ENCODE peak calls at places on chromosomes 16 and 17, in six cellular contexts. M, O, C, N, I and L are unnamed samples.
A peak's percentile ranks its signal among the peaks of the same experiment; 100 is the strongest.

GRCh38 chr17:28540231-28540630 is 12.2 kb downstream of the UNC119 start:
- DNase-seq in N (peak; percentile 21), C (no peak), M (no peak), I (no peak), O (no peak), L (no peak)

GRCh38 chr16:89072216-89073130 is 21.2 kb upstream of the ACSF3 start:
- DNase-seq in N (peak; percentile 95), C (no peak), M (no peak), O (no peak), I (no peak), L (no peak)

GRCh38 chr16:1536601-1537000 is 3.1 kb downstream of the TMEM204 start:
- DNase-seq in N (no peak), O (no peak), M (no peak), I (no peak), C (no peak), L (no peak)

GRCh38 chr16:2235234-2235651 is 1.0 kb upstream of the DNASE1L2 start:
- DNase-seq in O (no peak), I (no peak), N (peak; percentile 22), M (no peak), C (no peak), L (no peak)

GRCh38 chr16:23584186-23585076 is 11.7 kb downstream of the NDUFAB1 start:
- DNase-seq in O (no peak), C (peak; percentile 38), I (no peak), M (no peak), N (no peak), L (no peak)

GRCh38 chr16:1046271-1046955 is 26.1 kb upstream of the SSTR5 start:
- DNase-seq in N (no peak), O (no peak), I (no peak), M (no peak), C (no peak), L (no peak)

GRCh38 chr16:12120982-12121652 is 144.6 kb downstream of the SNX29 start:
- DNase-seq in O (no peak), I (no peak), N (no peak), C (no peak), M (no peak), L (no peak)

GRCh38 chr17:33968350-33969044 is 286.6 kb upstream of the CCL2 start:
- DNase-seq in N (no peak), C (no peak), O (no peak), I (peak; percentile 42), M (peak; percentile 83), L (no peak)

GRCh38 chr16:11670171-11671131 is 2.2 kb downstream of the SNN start:
- DNase-seq in I (no peak), N (no peak), M (peak; percentile 46), C (no peak), O (no peak), L (no peak)

GRCh38 chr16:8519179-8519578 is 71.1 kb downstream of the TMEM114 start:
- DNase-seq in O (no peak), I (no peak), C (no peak), M (no peak), N (no peak), L (no peak)

GRCh38 chr17:41692722-41693521 is 4.2 kb downstream of the EIF1 start:
- DNase-seq in N (no peak), C (peak; percentile 33), I (no peak), M (no peak), O (no peak), L (no peak)

GRCh38 chr17:77160877-77161530 is 20.2 kb downstream of the SEC14L1 start:
- DNase-seq in C (no peak), I (no peak), M (no peak), O (no peak), N (no peak), L (peak; percentile 49)

GRCh38 chr16:17467923-17468540 is 2.7 kb downstream of the XYLT1 start:
- DNase-seq in C (peak; percentile 69), I (peak; percentile 32), N (peak; percentile 80), O (peak; percentile 26), M (no peak), L (peak; percentile 33)

GRCh38 chr16:1788095-1788707 is 5.3 kb downstream of the IGFALS start:
- DNase-seq in C (no peak), I (no peak), M (no peak), N (no peak), O (no peak), L (no peak)

GRCh38 chr17:64385187-64386083 is 5.2 kb downstream of the PECAM1 start:
- DNase-seq in M (peak; percentile 66), I (peak; percentile 85), O (peak; percentile 53), C (peak; percentile 88), N (no peak), L (peak; percentile 96)

GRCh38 chr16:35751191-35751941 is 2292.0 kb downstream of the TP53TG3F start:
- DNase-seq in I (no peak), N (no peak), C (no peak), O (no peak), M (no peak), L (no peak)
- TF ChIP-seq SMC3 in I (no peak), N (no peak), C (no peak), O (no peak), M (no peak), L (no peak)

GRCh38 chr16:28195859-28196258 is 15.9 kb downstream of the XPO6 start:
- DNase-seq in I (no peak), C (no peak), O (no peak), M (no peak), N (no peak), L (no peak)

GRCh38 chr16:28191364-28191985 is 20.3 kb downstream of the XPO6 start:
- DNase-seq in M (no peak), N (no peak), O (no peak), C (no peak), I (no peak), L (no peak)

GRCh38 chr16:28196331-28196987 is 15.3 kb downstream of the XPO6 start:
- DNase-seq in O (no peak), N (no peak), I (no peak), M (no peak), C (no peak), L (no peak)

GRCh38 chr16:28193530-28194423 is 18.0 kb downstream of the XPO6 start:
- DNase-seq in N (no peak), C (peak; percentile 98), M (no peak), I (no peak), O (no peak), L (no peak)

GRCh38 chr16:28192811-28193529 is 18.8 kb downstream of the XPO6 start:
- DNase-seq in C (no peak), N (no peak), M (no peak), I (no peak), O (no peak), L (no peak)
- TF ChIP-seq SMC3 in C (no peak), N (no peak), M (peak; percentile 16), I (no peak), O (no peak), L (no peak)

DNA sequence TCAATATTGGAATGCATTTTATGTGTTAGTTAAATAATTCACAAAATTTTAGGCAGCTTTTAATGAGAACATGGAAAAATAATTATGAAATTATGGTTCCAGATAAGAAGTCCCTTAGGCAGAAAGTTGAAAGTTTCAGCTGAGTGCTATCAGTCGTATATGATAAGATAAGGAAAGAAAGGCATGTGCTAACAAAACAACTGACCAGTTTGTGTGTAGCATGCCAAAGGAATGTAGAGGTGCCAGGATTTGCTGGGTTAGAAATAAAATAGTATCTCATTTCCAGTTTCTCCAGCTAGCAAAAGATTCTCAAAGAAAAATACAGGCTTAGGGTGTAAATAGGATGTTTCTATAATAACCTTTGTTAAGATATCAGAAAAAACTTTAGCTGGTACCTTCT is 1044.5 kb upstream of the CDH8 start:
- DNase-seq in N (no peak), M (no peak), I (no peak), O (no peak), C (no peak), L (no peak)
- TF ChIP-seq SMC3 in N (no peak), M (no peak), I (no peak), O (no peak), C (no peak), L (no peak)

DNA sequence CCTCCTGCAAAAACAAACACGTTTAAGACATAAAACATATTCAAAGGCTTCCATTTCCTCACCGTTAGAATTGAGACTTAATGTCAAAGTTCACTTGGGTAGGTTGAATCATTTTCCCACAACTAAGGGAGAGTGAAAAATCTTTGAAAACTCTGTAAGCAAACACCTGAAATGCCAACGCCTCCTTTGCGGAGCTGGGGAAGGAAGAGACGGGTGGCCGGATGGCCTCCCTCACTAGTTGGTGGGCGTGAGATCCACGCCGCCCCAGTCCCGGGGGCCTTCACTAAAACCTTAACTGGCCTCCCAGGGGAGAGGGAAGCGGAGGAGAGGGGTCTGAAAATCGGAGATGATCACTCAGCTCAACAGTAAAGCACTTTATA is 762 bp downstream of the DCAKD start:
- DNase-seq in M (no peak), C (peak; percentile 28), O (peak; percentile 45), I (peak; percentile 62), N (peak; percentile 56), L (peak; percentile 60)
- TF ChIP-seq SMC3 in M (no peak), C (no peak), O (no peak), I (no peak), N (no peak), L (no peak)

GRCh38 chr16:15631730-15632409 is 11.1 kb downstream of the MARF1 start:
- DNase-seq in O (no peak), C (no peak), N (no peak), I (no peak), M (no peak), L (no peak)
- TF ChIP-seq SMC3 in O (no peak), C (no peak), N (no peak), I (no peak), M (no peak), L (no peak)

DNA sequence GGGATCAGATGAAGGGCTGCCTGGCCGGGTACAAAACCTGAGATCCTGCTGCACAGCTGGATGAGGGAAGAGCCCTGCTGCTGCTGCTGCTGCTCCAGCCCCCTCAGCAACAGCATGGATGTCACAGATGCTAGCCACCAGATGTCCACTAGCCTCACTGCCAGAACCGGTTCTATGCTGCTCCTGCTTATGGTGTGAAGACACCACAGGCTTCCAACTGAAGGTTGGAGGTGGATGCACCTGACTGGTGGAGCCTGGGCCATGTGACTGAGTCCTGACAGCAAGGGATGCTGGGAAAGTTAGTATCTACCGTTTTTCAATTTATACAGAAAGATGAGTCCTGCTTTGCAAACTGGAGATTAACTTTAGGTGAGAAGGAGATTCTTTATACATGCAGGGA is 17.6 kb downstream of the ACTG1 start:
- DNase-seq in I (no peak), O (no peak), C (no peak), N (peak; percentile 86), M (no peak), L (no peak)
- TF ChIP-seq SMC3 in I (no peak), O (no peak), C (no peak), N (no peak), M (no peak), L (no peak)

DNA sequence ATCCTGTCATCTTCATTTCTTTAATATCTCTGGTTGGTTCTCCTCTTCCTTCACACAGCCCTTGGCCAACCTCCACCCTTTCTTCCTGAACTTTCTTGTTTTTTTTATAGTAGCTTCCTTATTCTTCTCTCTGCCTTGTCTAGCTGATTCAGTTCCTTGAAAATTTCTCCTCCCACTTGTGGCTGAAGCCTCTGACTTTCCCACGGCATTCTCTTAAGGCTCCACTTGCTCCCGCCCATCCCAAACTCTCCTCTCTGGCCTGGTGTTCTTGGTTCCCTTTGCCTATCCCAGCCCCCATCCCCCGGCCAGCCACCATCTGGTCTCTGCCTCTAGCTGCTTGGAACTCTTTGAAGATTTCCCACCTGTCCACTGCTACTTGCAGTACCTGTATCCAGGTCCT is 29.1 kb downstream of the NLRP1 start:
- DNase-seq in C (peak; percentile 83), O (no peak), M (no peak), N (no peak), I (no peak), L (no peak)
- TF ChIP-seq SMC3 in C (no peak), O (no peak), M (no peak), N (no peak), I (no peak), L (no peak)